ENCODE peak calls at places on chromosome 17, in nine cellular contexts. W, R, E, C, Z, J, B, Y and Q are unnamed samples.

GRCh38 chr17:14417336-14417735 is 116.5 kb downstream of the HS3ST3B1 start:
- DNase-seq in W (no peak), R (no peak), E (no peak), C (no peak), Z (peak; percentile 6), J (no peak), B (no peak), Y (no peak), Q (no peak)

GRCh38 chr17:46782250-46782953 is 36.1 kb downstream of the WNT3 start:
- DNase-seq in W (peak; percentile 41), R (no peak), E (no peak), C (no peak), Z (peak; percentile 62), J (no peak), B (no peak), Y (no peak), Q (no peak)

GRCh38 chr17:42016411-42016831 is 818 bp downstream of the DNAJC7 start:
- DNase-seq in W (peak; percentile 37), R (no peak), E (no peak), C (no peak), Z (no peak), J (peak; percentile 70), B (no peak), Y (no peak), Q (no peak)

GRCh38 chr17:74852237-74853047 is 7.2 kb downstream of the GRIN2C start:
- DNase-seq in W (no peak), R (peak; percentile 71), E (no peak), C (no peak), Z (peak; percentile 67), J (no peak), B (no peak), Y (peak; percentile 27), Q (no peak)

GRCh38 chr17:31802502-31802901 is 56.5 kb downstream of the COPRS start:
- DNase-seq in W (no peak), R (no peak), E (no peak), C (peak; percentile 49), Z (no peak), J (no peak), B (no peak), Y (peak; percentile 31), Q (no peak)

GRCh38 chr17:14781123-14781522 is 480.2 kb downstream of the HS3ST3B1 start:
- DNase-seq in W (no peak), R (no peak), E (no peak), C (no peak), Z (no peak), J (no peak), B (no peak), Y (no peak), Q (no peak)

GRCh38 chr17:63286254-63286653 is 159.9 kb downstream of the CYB561 start:
- DNase-seq in W (no peak), R (no peak), E (no peak), C (no peak), Z (no peak), J (no peak), B (no peak), Y (peak; percentile 15), Q (no peak)

GRCh38 chr17:47739150-47739549 is 6.1 kb downstream of the TBX21 start:
- DNase-seq in W (no peak), R (no peak), E (no peak), C (peak; percentile 22), Z (no peak), J (peak; percentile 12), B (no peak), Y (no peak), Q (no peak)

GRCh38 chr17:32503251-32504165 is 16.7 kb downstream of the CDK5R1 start:
- DNase-seq in W (peak; percentile 35), R (no peak), E (no peak), C (no peak), Z (no peak), J (peak; percentile 81), B (no peak), Y (no peak), Q (no peak)

GRCh38 chr17:75830168-75831031 is 13.8 kb downstream of the UNC13D start:
- DNase-seq in W (no peak), R (peak; percentile 70), E (no peak), C (peak; percentile 63), Z (no peak), J (no peak), B (no peak), Y (no peak), Q (no peak)

GRCh38 chr17:76153640-76154039 is 12.6 kb upstream of the FOXJ1 start:
- DNase-seq in W (no peak), R (no peak), E (no peak), C (peak; percentile 69), Z (peak; percentile 58), J (peak; percentile 32), B (no peak), Y (no peak), Q (no peak)

GRCh38 chr17:77744268-77744988 is 214.1 kb upstream of the TNRC6C start:
- DNase-seq in W (no peak), R (no peak), E (no peak), C (peak; percentile 68), Z (no peak), J (peak; percentile 41), B (no peak), Y (no peak), Q (no peak)

GRCh38 chr17:42042598-42043319 is 7.6 kb downstream of the C17orf113 start:
- DNase-seq in W (no peak), R (no peak), E (no peak), C (no peak), Z (no peak), J (no peak), B (no peak), Y (no peak), Q (no peak)

GRCh38 chr17:60247836-60248461 is 98.2 kb downstream of the CA4 start:
- DNase-seq in W (no peak), R (no peak), E (no peak), C (no peak), Z (no peak), J (no peak), B (no peak), Y (no peak), Q (no peak)

GRCh38 chr17:57909548-57909947 is 45.7 kb downstream of the CUEDC1 start:
- DNase-seq in W (no peak), R (no peak), E (no peak), C (no peak), Z (no peak), J (no peak), B (no peak), Y (no peak), Q (no peak)

GRCh38 chr17:77745702-77746101 is 212.8 kb upstream of the TNRC6C start:
- DNase-seq in W (no peak), R (no peak), E (no peak), C (peak; percentile 12), Z (no peak), J (no peak), B (no peak), Y (no peak), Q (no peak)

GRCh38 chr17:81004336-81005015 is 12.8 kb downstream of the CHMP6 start:
- DNase-seq in W (no peak), R (no peak), E (no peak), C (no peak), Z (no peak), J (no peak), B (no peak), Y (no peak), Q (no peak)

GRCh38 chr17:44759096-44759915 is 518 bp downstream of the ADAM11 start:
- DNase-seq in W (no peak), R (no peak), E (no peak), C (no peak), Z (no peak), J (no peak), B (no peak), Y (no peak), Q (no peak)

GRCh38 chr17:49843774-49844350 is 4.0 kb downstream of the TAC4 start:
- DNase-seq in W (peak; percentile 39), R (no peak), E (no peak), C (peak; percentile 41), Z (no peak), J (no peak), B (no peak), Y (no peak), Q (no peak)

GRCh38 chr17:40517286-40517662 is 15.9 kb upstream of the TNS4 start:
- DNase-seq in W (no peak), R (no peak), E (no peak), C (peak; percentile 12), Z (no peak), J (peak; percentile 41), B (no peak), Y (no peak), Q (no peak)

GRCh38 chr17:19433727-19434340 is 22.8 kb downstream of the RNF112 start:
- DNase-seq in W (no peak), R (no peak), E (no peak), C (no peak), Z (no peak), J (no peak), B (no peak), Y (no peak), Q (no peak)
- TF ChIP-seq CTCF in W (no peak), R (peak; percentile 56), E (no peak), C (no peak), Z (peak; percentile 11), J (no peak), B (no peak), Y (no peak), Q (no peak)

GRCh38 chr17:8220783-8221662 is 10.6 kb upstream of the AURKB start:
- DNase-seq in W (peak; percentile 96), R (peak; percentile 84), E (peak; percentile 96), C (peak; percentile 96), Z (peak; percentile 92), J (peak; percentile 91), B (peak; percentile 94), Y (peak; percentile 88), Q (peak; percentile 99)
- TF ChIP-seq POLR2AphosphoS5 in W (no peak), R (peak; percentile 53), E (peak; percentile 94), C (peak; percentile 40), Z (no peak), J (no peak), B (peak; percentile 81), Y (peak; percentile 20), Q (peak; percentile 65)

GRCh38 chr17:78746949-78747269 is 35.2 kb downstream of the CYTH1 start:
- DNase-seq in W (no peak), R (no peak), E (no peak), C (no peak), Z (no peak), J (no peak), B (no peak), Y (no peak), Q (no peak)
- TF ChIP-seq POLR2A in W (no peak), R (no peak), E (no peak), C (no peak), Z (no peak), J (no peak), B (no peak), Y (no peak), Q (no peak)

GRCh38 chr17:9576521-9577401 is at the start of gene CFAP52:
- DNase-seq in W (peak; percentile 77), R (peak; percentile 56), E (peak; percentile 32), C (peak; percentile 83), Z (peak; percentile 33), J (peak; percentile 90), B (peak; percentile 62), Y (peak; percentile 48), Q (peak; percentile 92)

GRCh38 chr17:9575381-9576072 is at the start of gene STX8:
- DNase-seq in W (peak; percentile 90), R (peak; percentile 43), E (peak; percentile 57), C (peak; percentile 94), Z (peak; percentile 78), J (peak; percentile 97), B (peak; percentile 87), Y (peak; percentile 74), Q (peak; percentile 96)

DNA sequence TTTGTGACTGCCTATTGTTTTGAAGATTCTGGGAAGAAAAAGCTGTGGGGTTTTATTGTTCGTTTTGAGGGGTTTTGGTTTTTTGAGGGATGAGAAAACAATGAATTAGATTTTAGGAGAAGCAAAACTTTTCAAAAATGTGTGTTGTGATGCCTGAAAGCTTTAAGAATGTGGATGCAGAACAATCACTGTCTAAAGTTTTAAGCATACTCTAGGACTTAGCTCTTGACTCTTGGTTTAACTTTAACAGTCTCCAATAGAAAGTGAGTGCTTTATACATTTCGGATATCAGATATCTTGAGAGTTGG is 914 bp downstream of the CFAP52 start:
- DNase-seq in W (no peak), R (no peak), E (no peak), C (no peak), Z (no peak), J (no peak), B (no peak), Y (no peak), Q (no peak)
- TF ChIP-seq CTCF in W (no peak), R (no peak), E (no peak), C (no peak), Z (no peak), J (peak; percentile 3), B (no peak), Y (no peak), Q (no peak)